ENCODE peak calls at places on chromosomes 13 and 19, in four cellular contexts. One of them, this sample, is unnamed.

GRCh38 chr19:1469936-1470863 is 8.8 kb downstream of the C19orf25 start:
- DNase-seq in iris pigment epithelial cell: no peak
- DNase-seq in EL: peak; percentile 39
- DNase-seq in activated CD4-positive, CD25-positive, alpha-beta regulatory T cell: peak; percentile 44
- DNase-seq in this sample: peak; percentile 52

GRCh38 chr13:28685114-28685513 is 26.2 kb downstream of the POMP start:
- DNase-seq in activated CD4-positive, CD25-positive, alpha-beta regulatory T cell: no peak
- DNase-seq in EL: no peak
- DNase-seq in iris pigment epithelial cell: no peak
- DNase-seq in this sample: no peak

GRCh38 chr19:14542721-14543328 is 13.4 kb downstream of the TECR start:
- DNase-seq in EL: peak; percentile 34
- DNase-seq in activated CD4-positive, CD25-positive, alpha-beta regulatory T cell: no peak
- DNase-seq in iris pigment epithelial cell: peak; percentile 28
- DNase-seq in this sample: no peak

GRCh38 chr13:97068964-97069815 is 74.9 kb upstream of the OXGR1 start:
- DNase-seq in iris pigment epithelial cell: no peak
- DNase-seq in activated CD4-positive, CD25-positive, alpha-beta regulatory T cell: no peak
- DNase-seq in EL: no peak
- DNase-seq in this sample: no peak

GRCh38 chr19:50636317-50637085 is 3.2 kb downstream of the SYT3 start:
- DNase-seq in activated CD4-positive, CD25-positive, alpha-beta regulatory T cell: no peak
- DNase-seq in EL: no peak
- DNase-seq in iris pigment epithelial cell: no peak
- DNase-seq in this sample: no peak

GRCh38 chr13:110957181-110957884 is 42.5 kb upstream of the ANKRD10 start:
- DNase-seq in activated CD4-positive, CD25-positive, alpha-beta regulatory T cell: no peak
- DNase-seq in iris pigment epithelial cell: no peak
- DNase-seq in EL: peak; percentile 13
- DNase-seq in this sample: no peak

GRCh38 chr13:106246237-106246636 is 289.2 kb downstream of the EFNB2 start:
- DNase-seq in iris pigment epithelial cell: no peak
- DNase-seq in EL: no peak
- DNase-seq in activated CD4-positive, CD25-positive, alpha-beta regulatory T cell: no peak
- DNase-seq in this sample: no peak

GRCh38 chr13:68390987-68391386 is 1160.9 kb upstream of the PCDH9 start:
- DNase-seq in iris pigment epithelial cell: no peak
- DNase-seq in activated CD4-positive, CD25-positive, alpha-beta regulatory T cell: no peak
- DNase-seq in EL: no peak
- DNase-seq in this sample: no peak

GRCh38 chr13:75469087-75469486 is 12.9 kb downstream of the TBC1D4 start:
- DNase-seq in activated CD4-positive, CD25-positive, alpha-beta regulatory T cell: no peak
- DNase-seq in EL: no peak
- DNase-seq in iris pigment epithelial cell: no peak
- DNase-seq in this sample: peak; percentile 86

GRCh38 chr19:17240855-17241399 is 4.8 kb downstream of the NR2F6 start:
- DNase-seq in iris pigment epithelial cell: no peak
- DNase-seq in activated CD4-positive, CD25-positive, alpha-beta regulatory T cell: no peak
- DNase-seq in EL: no peak
- DNase-seq in this sample: no peak

GRCh38 chr19:45455707-45456499 is 11.9 kb upstream of the FOSB start:
- DNase-seq in activated CD4-positive, CD25-positive, alpha-beta regulatory T cell: no peak
- DNase-seq in iris pigment epithelial cell: peak; percentile 100
- DNase-seq in EL: peak; percentile 99
- DNase-seq in this sample: peak; percentile 56

GRCh38 chr13:22240716-22241115 is 569.8 kb downstream of the FGF9 start:
- DNase-seq in activated CD4-positive, CD25-positive, alpha-beta regulatory T cell: no peak
- DNase-seq in EL: no peak
- DNase-seq in iris pigment epithelial cell: no peak
- DNase-seq in this sample: no peak

GRCh38 chr19:10855879-10856522 is 7.8 kb downstream of the C19orf38 start:
- DNase-seq in iris pigment epithelial cell: no peak
- DNase-seq in activated CD4-positive, CD25-positive, alpha-beta regulatory T cell: no peak
- DNase-seq in EL: peak; percentile 28
- DNase-seq in this sample: no peak

GRCh38 chr19:13329766-13330165 is 176.5 kb downstream of the CACNA1A start:
- DNase-seq in activated CD4-positive, CD25-positive, alpha-beta regulatory T cell: no peak
- DNase-seq in iris pigment epithelial cell: no peak
- DNase-seq in EL: no peak
- DNase-seq in this sample: no peak

GRCh38 chr13:73967397-73968165 is 166.6 kb downstream of the KLF12 start:
- DNase-seq in iris pigment epithelial cell: peak; percentile 14
- DNase-seq in EL: no peak
- DNase-seq in activated CD4-positive, CD25-positive, alpha-beta regulatory T cell: no peak
- DNase-seq in this sample: no peak

GRCh38 chr13:33153421-33154381 is 131.9 kb downstream of the STARD13 start:
- DNase-seq in iris pigment epithelial cell: peak; percentile 80
- DNase-seq in EL: no peak
- DNase-seq in activated CD4-positive, CD25-positive, alpha-beta regulatory T cell: no peak
- DNase-seq in this sample: no peak

GRCh38 chr13:58620171-58620570 is 988.6 kb downstream of the PCDH17 start:
- DNase-seq in activated CD4-positive, CD25-positive, alpha-beta regulatory T cell: no peak
- DNase-seq in EL: no peak
- DNase-seq in iris pigment epithelial cell: no peak
- DNase-seq in this sample: no peak

GRCh38 chr19:16001481-16002312 is 52.9 kb downstream of the OR10H4 start:
- DNase-seq in activated CD4-positive, CD25-positive, alpha-beta regulatory T cell: no peak
- DNase-seq in EL: peak; percentile 66
- DNase-seq in iris pigment epithelial cell: peak; percentile 87
- DNase-seq in this sample: no peak

GRCh38 chr13:91196958-91197357 is 150.5 kb upstream of the MIR17HG start:
- DNase-seq in iris pigment epithelial cell: no peak
- DNase-seq in activated CD4-positive, CD25-positive, alpha-beta regulatory T cell: no peak
- DNase-seq in EL: no peak
- DNase-seq in this sample: no peak

GRCh38 chr19:14337510-14337909 is 43.7 kb upstream of the ADGRE5 start:
- DNase-seq in EL: no peak
- DNase-seq in iris pigment epithelial cell: peak; percentile 20
- DNase-seq in activated CD4-positive, CD25-positive, alpha-beta regulatory T cell: no peak
- DNase-seq in this sample: peak; percentile 83

GRCh38 chr13:95660981-95661581 is 15.9 kb upstream of the DNAJC3 start:
- DNase-seq in iris pigment epithelial cell: peak; percentile 42
- DNase-seq in EL: peak; percentile 55
- DNase-seq in activated CD4-positive, CD25-positive, alpha-beta regulatory T cell: no peak
- DNase-seq in this sample: peak; percentile 25